ENCODE peak calls at places on chromosomes 4 and X, in six cellular contexts. R is HCT116, X is fibroblast of lung, I is mammary epithelial cell, G is OCI-LY7, T is neural progenitor cell. W is an unnamed sample.

GRCh38 chr4:1571165-1571908 is 112.8 kb downstream of the FAM53A start:
- DNase-seq in R (no peak), X (no peak), I (no peak), G (no peak), T (no peak), W (no peak)

GRCh38 chr4:96352051-96352517 is 512.2 kb downstream of the PDHA2 start:
- DNase-seq in R (peak; percentile 34), X (peak; percentile 25), I (peak; percentile 14), G (no peak), T (peak; percentile 49), W (no peak)

GRCh38 chr4:40916880-40917279 is 167.1 kb downstream of the NSUN7 start:
- DNase-seq in R (peak; percentile 37), X (no peak), I (no peak), G (peak; percentile 41), T (peak; percentile 44), W (peak; percentile 74)

GRCh38 chrX:12971282-12972003 is 3.5 kb upstream of the TMSB4X start:
- DNase-seq in R (no peak), X (no peak), I (no peak), G (no peak), T (no peak), W (no peak)

GRCh38 chr4:87134122-87134521 is 86.3 kb downstream of the KLHL8 start:
- DNase-seq in R (no peak), X (no peak), I (no peak), G (no peak), T (no peak), W (no peak)

GRCh38 chrX:81195712-81196111 is 6.0 kb downstream of the HMGN5 start:
- DNase-seq in R (peak; percentile 33), X (peak; percentile 23), I (peak; percentile 33), G (peak; percentile 70), T (peak; percentile 60), W (peak; percentile 86)

GRCh38 chr4:142274137-142274536 is 572.0 kb downstream of the INPP4B start:
- DNase-seq in R (no peak), X (peak; percentile 82), I (peak; percentile 71), G (no peak), T (no peak), W (no peak)

GRCh38 chrX:6363193-6363592 is 134.5 kb upstream of the NLGN4X start:
- DNase-seq in R (no peak), X (peak; percentile 0), I (peak; percentile 1), G (no peak), T (no peak), W (peak; percentile 61)

GRCh38 chrX:47648376-47648775 is 2.0 kb downstream of the ELK1 start:
- DNase-seq in R (no peak), X (peak; percentile 22), I (no peak), G (no peak), T (no peak), W (no peak)

GRCh38 chrX:53714580-53715335 is 28.2 kb upstream of the HUWE1 start:
- DNase-seq in R (peak; percentile 4), X (peak; percentile 64), I (peak; percentile 69), G (peak; percentile 72), T (no peak), W (no peak)

DNA sequence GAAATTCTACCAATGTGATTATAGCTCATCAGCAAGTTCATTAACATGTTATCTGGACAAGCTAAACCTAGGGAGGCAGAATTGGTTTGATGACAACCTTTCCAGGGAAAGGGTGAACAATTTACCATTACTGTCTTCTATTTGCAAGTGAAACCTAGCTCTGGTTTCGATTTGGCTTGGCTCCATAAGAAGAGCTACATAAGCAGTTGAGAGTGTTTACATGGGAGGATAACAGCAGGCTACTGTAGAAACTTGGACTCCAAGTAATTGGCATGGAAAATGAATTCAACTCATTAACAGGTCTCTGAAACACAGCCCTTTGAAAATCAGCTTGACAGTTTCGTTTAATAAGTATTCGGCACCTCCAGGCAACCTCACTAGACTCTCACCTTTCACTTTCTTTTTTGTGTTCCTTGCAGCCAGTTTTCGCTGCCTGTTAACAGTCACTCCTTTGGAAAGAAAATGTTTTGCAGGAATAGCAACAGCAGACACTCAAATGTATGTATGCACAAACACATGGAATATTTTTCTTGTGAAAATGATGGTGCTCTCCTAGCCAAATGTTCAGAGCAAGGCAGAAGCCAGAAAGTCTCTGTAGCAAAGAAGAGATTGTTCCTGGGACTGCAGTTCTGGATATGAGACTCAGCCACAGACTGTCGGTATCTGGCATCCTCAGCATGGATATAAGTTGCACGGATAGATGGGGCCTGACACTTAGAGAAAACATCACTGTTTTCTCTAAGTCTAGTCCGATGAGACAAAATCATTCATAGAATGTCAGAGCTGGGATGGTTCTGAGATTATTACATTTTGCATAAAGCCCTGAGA is 27.5 kb downstream of the POU3F4 start:
- DNase-seq in R (no peak), X (peak; percentile 12), I (no peak), G (no peak), T (no peak), W (no peak)
- H2AFZ ChIP-seq in R (no peak overlapping the region), X (no peak overlapping the region), I (no peak overlapping the region), G (no peak overlapping the region), T (no peak overlapping the region), W (peak overlapping the region; percentile 62)

GRCh38 chrX:71612256-71612655 is 6.1 kb downstream of the CXCR3 start:
- DNase-seq in R (no peak), X (no peak), I (no peak), G (no peak), T (no peak), W (no peak)
- H3K9me3 ChIP-seq in R (no peaks in the 10 kb centered on the region), X (no peaks in the 10 kb centered on the region), I (no peaks in the 10 kb centered on the region), G (no peaks in the 10 kb centered on the region), T (no peaks in the 10 kb centered on the region), W (no peaks in the 10 kb centered on the region)

GRCh38 chr4:102780476-102781144 is 19.8 kb upstream of the MANBA start:
- DNase-seq in R (no peak), X (peak; percentile 39), I (peak; percentile 95), G (no peak), T (no peak), W (no peak)
- H2AFZ ChIP-seq in R (no peak overlapping the region), X (no peak overlapping the region), I (no peak overlapping the region), G (no peak overlapping the region), T (no peak overlapping the region), W (no peak overlapping the region)

GRCh38 chr4:128277856-128278255 is 9.8 kb downstream of the PGRMC2 start:
- DNase-seq in R (no peak), X (no peak), I (no peak), G (no peak), T (no peak), W (no peak)

GRCh38 chr4:128282516-128282915 is 5.1 kb downstream of the PGRMC2 start:
- DNase-seq in R (no peak), X (no peak), I (no peak), G (no peak), T (no peak), W (no peak)

GRCh38 chr4:128281354-128281753 is 6.3 kb downstream of the PGRMC2 start:
- DNase-seq in R (no peak), X (no peak), I (no peak), G (no peak), T (no peak), W (no peak)

GRCh38 chr4:128283071-128283470 is 4.5 kb downstream of the PGRMC2 start:
- DNase-seq in R (no peak), X (no peak), I (no peak), G (no peak), T (no peak), W (no peak)

DNA sequence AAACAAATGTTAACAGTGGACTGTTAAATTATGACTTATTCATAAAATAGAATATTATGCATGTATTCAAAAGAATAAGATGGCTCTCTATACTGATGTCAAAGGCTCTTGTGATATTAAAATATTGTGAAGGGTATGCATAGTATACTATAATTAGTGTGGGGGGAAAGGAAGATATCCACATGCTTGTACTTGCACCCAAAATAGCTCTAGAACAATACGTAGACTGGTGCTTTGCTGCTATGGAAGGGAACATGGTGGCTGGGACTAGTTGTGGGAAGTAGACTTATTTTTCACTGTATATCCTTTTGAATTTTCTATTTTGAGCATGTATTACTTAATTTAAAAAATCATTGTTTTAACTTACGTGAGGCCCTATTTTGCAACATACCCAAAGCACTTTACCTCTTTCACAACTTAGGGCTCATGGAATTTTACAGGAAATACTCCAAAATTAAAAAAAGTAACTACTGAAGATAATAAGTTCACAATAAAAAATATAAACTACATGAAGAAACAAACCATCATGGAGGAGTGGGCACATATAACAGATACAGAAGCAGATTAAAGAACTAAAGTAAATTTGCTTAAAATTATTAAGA is 7.9 kb downstream of the PGRMC2 start:
- DNase-seq in R (no peak), X (no peak), I (no peak), G (no peak), T (no peak), W (no peak)
- H3K9me3 ChIP-seq in R (no peaks in the 10 kb centered on the region), X (no peaks in the 10 kb centered on the region), I (no peaks in the 10 kb centered on the region), G (peaks cover 3% of the 10 kb centered on the region), T (no peaks in the 10 kb centered on the region), W (no peaks in the 10 kb centered on the region)

GRCh38 chrX:67114635-67115034 is 429.2 kb upstream of the AR start:
- DNase-seq in R (no peak), X (no peak), I (no peak), G (no peak), T (no peak), W (no peak)
- H2AFZ ChIP-seq in R (no peak overlapping the region), X (no peak overlapping the region), I (no peak overlapping the region), G (no peak overlapping the region), T (no peak overlapping the region), W (no peak overlapping the region)

W was measured in Karpas-422.